ENCODE peak calls at places on chromosomes 2 and 18, in eight cellular contexts. One of them, this sample, is unnamed. For H3K4me1, the result is how much of the 10 kb centered on the place peaks cover.

GRCh38 chr2:143246246-143246645 is 117.0 kb downstream of the ARHGAP15 start:
- DNase-seq in SJSA1: no peak
- DNase-seq in heart left ventricle: no peak
- DNase-seq in thoracic aorta: no peak
- DNase-seq in H9: no peak
- DNase-seq in DND-41: no peak
- DNase-seq in CD8-positive, alpha-beta memory T cell: no peak
- DNase-seq in endothelial cell of umbilical vein: no peak
- DNase-seq in this sample: no peak

GRCh38 chr2:45627911-45628310 is 16.8 kb upstream of the SRBD1 start:
- DNase-seq in CD8-positive, alpha-beta memory T cell: no peak
- DNase-seq in thoracic aorta: no peak
- DNase-seq in endothelial cell of umbilical vein: no peak
- DNase-seq in DND-41: no peak
- DNase-seq in heart left ventricle: no peak
- DNase-seq in SJSA1: no peak
- DNase-seq in H9: no peak
- DNase-seq in this sample: no peak

GRCh38 chr2:159084395-159085370 is 116.2 kb downstream of the TANC1 start:
- DNase-seq in SJSA1: no peak
- DNase-seq in H9: no peak
- DNase-seq in heart left ventricle: no peak
- DNase-seq in CD8-positive, alpha-beta memory T cell: no peak
- DNase-seq in DND-41: no peak
- DNase-seq in thoracic aorta: no peak
- DNase-seq in endothelial cell of umbilical vein: peak
- DNase-seq in this sample: no peak

GRCh38 chr2:98518106-98518505 is 73.4 kb downstream of the INPP4A start:
- DNase-seq in DND-41: peak
- DNase-seq in H9: no peak
- DNase-seq in CD8-positive, alpha-beta memory T cell: peak
- DNase-seq in endothelial cell of umbilical vein: peak
- DNase-seq in thoracic aorta: no peak
- DNase-seq in SJSA1: no peak
- DNase-seq in heart left ventricle: no peak
- DNase-seq in this sample: no peak

GRCh38 chr2:174286172-174286571 is 37.8 kb upstream of the OLA1 start:
- DNase-seq in DND-41: no peak
- DNase-seq in SJSA1: no peak
- DNase-seq in H9: no peak
- DNase-seq in endothelial cell of umbilical vein: no peak
- DNase-seq in heart left ventricle: no peak
- DNase-seq in CD8-positive, alpha-beta memory T cell: no peak
- DNase-seq in thoracic aorta: no peak
- DNase-seq in this sample: no peak

GRCh38 chr2:205969584-205969983 is 116.4 kb downstream of the INO80D start:
- DNase-seq in CD8-positive, alpha-beta memory T cell: no peak
- DNase-seq in endothelial cell of umbilical vein: no peak
- DNase-seq in DND-41: no peak
- DNase-seq in H9: no peak
- DNase-seq in SJSA1: no peak
- DNase-seq in heart left ventricle: no peak
- DNase-seq in thoracic aorta: no peak
- DNase-seq in this sample: no peak

GRCh38 chr18:6542296-6542695 is 127.6 kb upstream of the L3MBTL4 start:
- DNase-seq in thoracic aorta: no peak
- DNase-seq in CD8-positive, alpha-beta memory T cell: no peak
- DNase-seq in endothelial cell of umbilical vein: no peak
- DNase-seq in heart left ventricle: no peak
- DNase-seq in SJSA1: no peak
- DNase-seq in DND-41: no peak
- DNase-seq in H9: no peak
- DNase-seq in this sample: no peak

GRCh38 chr2:117980381-117980780 is 33.5 kb downstream of the CCDC93 start:
- DNase-seq in SJSA1: peak
- DNase-seq in H9: no peak
- DNase-seq in thoracic aorta: no peak
- DNase-seq in DND-41: no peak
- DNase-seq in CD8-positive, alpha-beta memory T cell: no peak
- DNase-seq in heart left ventricle: no peak
- DNase-seq in endothelial cell of umbilical vein: no peak
- DNase-seq in this sample: no peak

GRCh38 chr2:127778850-127779249 is 32.1 kb downstream of the WDR33 start:
- DNase-seq in heart left ventricle: no peak
- DNase-seq in CD8-positive, alpha-beta memory T cell: no peak
- DNase-seq in DND-41: no peak
- DNase-seq in H9: no peak
- DNase-seq in endothelial cell of umbilical vein: no peak
- DNase-seq in SJSA1: no peak
- DNase-seq in thoracic aorta: no peak
- DNase-seq in this sample: no peak

GRCh38 chr2:39732492-39732891 is 46.6 kb downstream of the THUMPD2 start:
- DNase-seq in endothelial cell of umbilical vein: no peak
- DNase-seq in CD8-positive, alpha-beta memory T cell: no peak
- DNase-seq in DND-41: no peak
- DNase-seq in heart left ventricle: no peak
- DNase-seq in H9: no peak
- DNase-seq in SJSA1: no peak
- DNase-seq in thoracic aorta: no peak
- DNase-seq in this sample: no peak

GRCh38 chr2:231185050-231185725 is 13.2 kb upstream of the ARMC9 start:
- DNase-seq in endothelial cell of umbilical vein: peak
- DNase-seq in thoracic aorta: no peak
- DNase-seq in DND-41: no peak
- DNase-seq in CD8-positive, alpha-beta memory T cell: no peak
- DNase-seq in SJSA1: no peak
- DNase-seq in H9: no peak
- DNase-seq in heart left ventricle: no peak
- DNase-seq in this sample: no peak

DNA sequence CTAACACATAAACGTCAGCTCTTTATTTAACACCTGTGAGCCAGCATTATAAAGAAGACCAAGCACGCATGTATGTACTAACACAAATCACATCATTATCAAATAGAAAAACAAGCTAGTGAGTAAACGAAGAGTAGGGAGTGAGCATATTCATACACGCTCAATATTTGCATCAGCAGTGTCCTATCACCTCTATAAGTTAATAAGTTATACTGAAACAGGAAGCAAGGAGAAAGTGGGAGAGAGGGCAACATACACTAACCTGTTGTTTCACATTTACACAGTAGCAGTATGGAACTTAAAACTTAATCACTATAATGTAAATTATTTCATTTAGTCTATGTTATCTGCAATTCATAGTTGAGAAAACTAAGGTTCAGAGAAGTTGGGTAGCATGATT is 321.5 kb upstream of the TANK start:
- DNase-seq in H9: no peak
- DNase-seq in DND-41: no peak
- DNase-seq in heart left ventricle: no peak
- DNase-seq in SJSA1: no peak
- DNase-seq in thoracic aorta: no peak
- DNase-seq in endothelial cell of umbilical vein: no peak
- DNase-seq in CD8-positive, alpha-beta memory T cell: no peak
- DNase-seq in this sample: no peak
- H3K4me1 ChIP-seq in H9: under half
- H3K4me1 ChIP-seq in DND-41: under half
- H3K4me1 ChIP-seq in heart left ventricle: under half
- H3K4me1 ChIP-seq in SJSA1: under half
- H3K4me1 ChIP-seq in thoracic aorta: under half
- H3K4me1 ChIP-seq in endothelial cell of umbilical vein: under half
- H3K4me1 ChIP-seq in CD8-positive, alpha-beta memory T cell: under half
- H3K4me1 ChIP-seq in this sample: under half

DNA sequence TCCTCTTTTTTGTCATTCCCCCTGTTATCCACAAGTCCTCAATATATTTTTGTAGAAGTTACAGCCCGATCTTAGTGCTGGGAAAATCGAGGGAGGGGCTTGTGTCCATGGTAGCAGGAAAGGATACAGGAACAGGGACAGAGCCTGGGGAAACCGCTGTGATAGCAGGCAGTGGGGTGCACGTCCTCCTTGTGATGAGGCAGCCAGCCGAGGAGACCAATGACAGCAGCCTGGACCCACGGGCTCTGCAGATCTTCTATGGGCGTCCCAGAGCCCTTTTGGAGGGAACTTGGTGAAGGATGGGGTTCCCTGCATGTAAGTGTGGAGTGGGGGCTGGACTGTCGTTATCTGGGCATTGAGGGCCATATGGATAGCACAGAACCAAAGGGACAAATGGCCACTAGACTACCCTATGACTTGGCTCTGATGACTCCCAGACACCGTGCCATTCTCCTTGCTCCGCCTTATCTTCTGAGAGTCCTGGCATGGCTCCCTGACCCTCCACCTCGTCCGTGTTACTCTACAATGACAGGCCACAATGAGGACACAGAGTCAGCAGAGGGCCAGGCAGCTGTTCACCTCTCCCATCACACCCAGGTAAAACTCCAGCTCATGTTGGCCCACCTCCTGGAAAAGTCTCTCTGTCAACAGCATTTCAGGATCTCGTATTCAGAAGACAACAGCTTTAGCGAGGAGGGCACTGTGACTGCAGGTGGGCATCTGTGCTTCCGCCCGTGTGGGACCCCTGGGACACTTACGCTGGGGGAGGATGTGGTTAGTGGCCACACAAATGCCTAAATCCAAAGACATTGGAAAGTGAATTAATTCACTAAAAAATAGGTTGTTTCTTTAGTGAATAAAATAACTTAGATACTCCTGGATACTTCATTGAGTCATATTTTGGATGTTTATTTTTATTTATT is 100.1 kb downstream of the VAPA start:
- DNase-seq in SJSA1: no peak
- DNase-seq in endothelial cell of umbilical vein: no peak
- DNase-seq in H9: no peak
- DNase-seq in heart left ventricle: peak
- DNase-seq in DND-41: peak
- DNase-seq in thoracic aorta: no peak
- DNase-seq in CD8-positive, alpha-beta memory T cell: no peak
- DNase-seq in this sample: no peak
- H3K4me1 ChIP-seq in SJSA1: half or more
- H3K4me1 ChIP-seq in endothelial cell of umbilical vein: under half
- H3K4me1 ChIP-seq in H9: under half
- H3K4me1 ChIP-seq in heart left ventricle: under half
- H3K4me1 ChIP-seq in DND-41: under half
- H3K4me1 ChIP-seq in thoracic aorta: half or more
- H3K4me1 ChIP-seq in CD8-positive, alpha-beta memory T cell: under half
- H3K4me1 ChIP-seq in this sample: under half

GRCh38 chr2:111910609-111911277 is 12.3 kb downstream of the MERTK start:
- DNase-seq in endothelial cell of umbilical vein: no peak
- DNase-seq in thoracic aorta: no peak
- DNase-seq in H9: no peak
- DNase-seq in SJSA1: no peak
- DNase-seq in CD8-positive, alpha-beta memory T cell: no peak
- DNase-seq in DND-41: no peak
- DNase-seq in heart left ventricle: peak
- DNase-seq in this sample: peak

GRCh38 chr2:111904726-111905476 is 6.5 kb downstream of the MERTK start:
- DNase-seq in thoracic aorta: no peak
- DNase-seq in CD8-positive, alpha-beta memory T cell: no peak
- DNase-seq in SJSA1: no peak
- DNase-seq in endothelial cell of umbilical vein: no peak
- DNase-seq in heart left ventricle: no peak
- DNase-seq in H9: no peak
- DNase-seq in DND-41: no peak
- DNase-seq in this sample: no peak

GRCh38 chr2:111909079-111909478 is 10.7 kb downstream of the MERTK start:
- DNase-seq in thoracic aorta: no peak
- DNase-seq in heart left ventricle: no peak
- DNase-seq in H9: no peak
- DNase-seq in endothelial cell of umbilical vein: no peak
- DNase-seq in CD8-positive, alpha-beta memory T cell: no peak
- DNase-seq in DND-41: no peak
- DNase-seq in SJSA1: no peak
- DNase-seq in this sample: no peak

GRCh38 chr2:111905990-111906735 is 7.8 kb downstream of the MERTK start:
- DNase-seq in SJSA1: no peak
- DNase-seq in DND-41: no peak
- DNase-seq in thoracic aorta: no peak
- DNase-seq in heart left ventricle: no peak
- DNase-seq in H9: no peak
- DNase-seq in CD8-positive, alpha-beta memory T cell: no peak
- DNase-seq in endothelial cell of umbilical vein: peak
- DNase-seq in this sample: no peak

DNA sequence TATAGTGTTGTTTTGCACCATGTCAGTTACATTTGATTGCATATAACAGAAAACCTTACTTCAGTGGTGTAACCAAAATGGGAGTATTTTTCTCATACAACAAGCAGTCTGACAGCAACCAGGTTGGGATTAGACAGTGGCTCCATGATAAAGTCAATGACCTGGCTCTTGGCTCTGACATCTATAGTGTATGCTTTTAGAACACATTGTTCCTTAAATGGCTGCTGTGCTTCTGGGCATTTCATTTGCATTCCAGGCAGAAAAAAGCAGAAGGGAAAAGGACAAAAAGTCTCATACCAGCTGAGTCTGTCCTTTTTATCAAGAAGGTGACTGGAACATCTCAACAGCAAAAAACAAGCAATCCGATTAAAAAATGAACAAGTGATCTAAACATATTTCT is 10.2 kb downstream of the MERTK start:
- DNase-seq in H9: no peak
- DNase-seq in DND-41: no peak
- DNase-seq in endothelial cell of umbilical vein: no peak
- DNase-seq in heart left ventricle: no peak
- DNase-seq in SJSA1: no peak
- DNase-seq in CD8-positive, alpha-beta memory T cell: no peak
- DNase-seq in thoracic aorta: no peak
- DNase-seq in this sample: no peak
- H3K4me1 ChIP-seq in H9: under half
- H3K4me1 ChIP-seq in DND-41: under half
- H3K4me1 ChIP-seq in endothelial cell of umbilical vein: under half
- H3K4me1 ChIP-seq in heart left ventricle: half or more
- H3K4me1 ChIP-seq in SJSA1: under half
- H3K4me1 ChIP-seq in CD8-positive, alpha-beta memory T cell: under half
- H3K4me1 ChIP-seq in thoracic aorta: half or more
- H3K4me1 ChIP-seq in this sample: under half

GRCh38 chr2:3146772-3147640 is 230.6 kb downstream of the EIPR1 start:
- DNase-seq in CD8-positive, alpha-beta memory T cell: no peak
- DNase-seq in SJSA1: no peak
- DNase-seq in endothelial cell of umbilical vein: no peak
- DNase-seq in heart left ventricle: no peak
- DNase-seq in thoracic aorta: no peak
- DNase-seq in DND-41: no peak
- DNase-seq in H9: no peak
- DNase-seq in this sample: no peak

GRCh38 chr2:3147641-3148530 is 229.7 kb downstream of the EIPR1 start:
- DNase-seq in heart left ventricle: no peak
- DNase-seq in H9: no peak
- DNase-seq in thoracic aorta: no peak
- DNase-seq in SJSA1: no peak
- DNase-seq in endothelial cell of umbilical vein: no peak
- DNase-seq in CD8-positive, alpha-beta memory T cell: no peak
- DNase-seq in DND-41: no peak
- DNase-seq in this sample: no peak

GRCh38 chr2:3145471-3146027 is 232.1 kb downstream of the EIPR1 start:
- DNase-seq in endothelial cell of umbilical vein: no peak
- DNase-seq in CD8-positive, alpha-beta memory T cell: no peak
- DNase-seq in SJSA1: no peak
- DNase-seq in heart left ventricle: no peak
- DNase-seq in H9: peak
- DNase-seq in DND-41: no peak
- DNase-seq in thoracic aorta: no peak
- DNase-seq in this sample: no peak

GRCh38 chr2:3144856-3145255 is 232.8 kb downstream of the EIPR1 start:
- DNase-seq in H9: peak
- DNase-seq in DND-41: no peak
- DNase-seq in SJSA1: no peak
- DNase-seq in thoracic aorta: no peak
- DNase-seq in CD8-positive, alpha-beta memory T cell: no peak
- DNase-seq in heart left ventricle: no peak
- DNase-seq in endothelial cell of umbilical vein: no peak
- DNase-seq in this sample: no peak

GRCh38 chr2:3146175-3146574 is 231.4 kb downstream of the EIPR1 start:
- DNase-seq in endothelial cell of umbilical vein: no peak
- DNase-seq in CD8-positive, alpha-beta memory T cell: no peak
- DNase-seq in heart left ventricle: no peak
- DNase-seq in H9: no peak
- DNase-seq in SJSA1: no peak
- DNase-seq in thoracic aorta: no peak
- DNase-seq in DND-41: no peak
- DNase-seq in this sample: no peak
- H3K4me1 ChIP-seq in endothelial cell of umbilical vein: under half
- H3K4me1 ChIP-seq in CD8-positive, alpha-beta memory T cell: under half
- H3K4me1 ChIP-seq in heart left ventricle: under half
- H3K4me1 ChIP-seq in H9: under half
- H3K4me1 ChIP-seq in SJSA1: under half
- H3K4me1 ChIP-seq in thoracic aorta: under half
- H3K4me1 ChIP-seq in DND-41: under half
- H3K4me1 ChIP-seq in this sample: under half